ENCODE peak calls at places on chromosomes 7 and 10, in six cellular contexts. One of them, this sample, is unnamed.

GRCh38 chr7:17305387-17306171 is 7.1 kb downstream of the AHR start:
- DNase-seq in activated T-cell treated with anti-CD3 and anti-CD28 coated beads for 1 hour: no peak
- DNase-seq in stimulated activated CD8-positive, alpha-beta memory T cell treated with anti-CD3 and anti-CD28 coated beads, Interleukin-15, amount 100 ng/mL, for 4 hours: no peak
- DNase-seq in fibroblast of pulmonary artery: no peak
- DNase-seq in HTR-8/SVneo: no peak
- DNase-seq in amniotic stem cell: no peak
- DNase-seq in this sample: no peak

GRCh38 chr10:28180654-28181053 is 122.2 kb downstream of the MPP7 start:
- DNase-seq in fibroblast of pulmonary artery: no peak
- DNase-seq in amniotic stem cell: no peak
- DNase-seq in activated T-cell treated with anti-CD3 and anti-CD28 coated beads for 1 hour: no peak
- DNase-seq in HTR-8/SVneo: no peak
- DNase-seq in stimulated activated CD8-positive, alpha-beta memory T cell treated with anti-CD3 and anti-CD28 coated beads, Interleukin-15, amount 100 ng/mL, for 4 hours: peak
- DNase-seq in this sample: no peak

GRCh38 chr7:2274666-2275065 is 32.6 kb downstream of the NUDT1 start:
- DNase-seq in amniotic stem cell: no peak
- DNase-seq in activated T-cell treated with anti-CD3 and anti-CD28 coated beads for 1 hour: no peak
- DNase-seq in fibroblast of pulmonary artery: no peak
- DNase-seq in HTR-8/SVneo: no peak
- DNase-seq in stimulated activated CD8-positive, alpha-beta memory T cell treated with anti-CD3 and anti-CD28 coated beads, Interleukin-15, amount 100 ng/mL, for 4 hours: no peak
- DNase-seq in this sample: no peak

GRCh38 chr10:6665847-6666246 is 85.8 kb upstream of the PRKCQ start:
- DNase-seq in stimulated activated CD8-positive, alpha-beta memory T cell treated with anti-CD3 and anti-CD28 coated beads, Interleukin-15, amount 100 ng/mL, for 4 hours: no peak
- DNase-seq in activated T-cell treated with anti-CD3 and anti-CD28 coated beads for 1 hour: no peak
- DNase-seq in fibroblast of pulmonary artery: no peak
- DNase-seq in HTR-8/SVneo: no peak
- DNase-seq in amniotic stem cell: no peak
- DNase-seq in this sample: no peak

GRCh38 chr7:12207046-12207445 is 4.0 kb upstream of the TMEM106B start:
- DNase-seq in fibroblast of pulmonary artery: no peak
- DNase-seq in HTR-8/SVneo: no peak
- DNase-seq in stimulated activated CD8-positive, alpha-beta memory T cell treated with anti-CD3 and anti-CD28 coated beads, Interleukin-15, amount 100 ng/mL, for 4 hours: no peak
- DNase-seq in activated T-cell treated with anti-CD3 and anti-CD28 coated beads for 1 hour: no peak
- DNase-seq in amniotic stem cell: no peak
- DNase-seq in this sample: peak

GRCh38 chr7:53596230-53596629 is 560.8 kb downstream of the POM121L12 start:
- DNase-seq in amniotic stem cell: no peak
- DNase-seq in stimulated activated CD8-positive, alpha-beta memory T cell treated with anti-CD3 and anti-CD28 coated beads, Interleukin-15, amount 100 ng/mL, for 4 hours: no peak
- DNase-seq in HTR-8/SVneo: no peak
- DNase-seq in fibroblast of pulmonary artery: no peak
- DNase-seq in activated T-cell treated with anti-CD3 and anti-CD28 coated beads for 1 hour: no peak
- DNase-seq in this sample: no peak

GRCh38 chr10:17199351-17199804 is 2.1 kb downstream of the TRDMT1 start:
- DNase-seq in fibroblast of pulmonary artery: peak
- DNase-seq in stimulated activated CD8-positive, alpha-beta memory T cell treated with anti-CD3 and anti-CD28 coated beads, Interleukin-15, amount 100 ng/mL, for 4 hours: no peak
- DNase-seq in HTR-8/SVneo: no peak
- DNase-seq in amniotic stem cell: peak
- DNase-seq in activated T-cell treated with anti-CD3 and anti-CD28 coated beads for 1 hour: no peak
- DNase-seq in this sample: no peak

GRCh38 chr7:143331179-143331825 is 15.4 kb downstream of the CLCN1 start:
- DNase-seq in activated T-cell treated with anti-CD3 and anti-CD28 coated beads for 1 hour: no peak
- DNase-seq in amniotic stem cell: peak
- DNase-seq in fibroblast of pulmonary artery: peak
- DNase-seq in stimulated activated CD8-positive, alpha-beta memory T cell treated with anti-CD3 and anti-CD28 coated beads, Interleukin-15, amount 100 ng/mL, for 4 hours: no peak
- DNase-seq in HTR-8/SVneo: no peak
- DNase-seq in this sample: peak

GRCh38 chr10:12785338-12785934 is 216.1 kb downstream of the CCDC3 start:
- DNase-seq in stimulated activated CD8-positive, alpha-beta memory T cell treated with anti-CD3 and anti-CD28 coated beads, Interleukin-15, amount 100 ng/mL, for 4 hours: no peak
- DNase-seq in activated T-cell treated with anti-CD3 and anti-CD28 coated beads for 1 hour: no peak
- DNase-seq in fibroblast of pulmonary artery: no peak
- DNase-seq in HTR-8/SVneo: no peak
- DNase-seq in amniotic stem cell: no peak
- DNase-seq in this sample: no peak

GRCh38 chr10:109886788-109887155 is 36.5 kb downstream of the XPNPEP1 start:
- DNase-seq in fibroblast of pulmonary artery: no peak
- DNase-seq in activated T-cell treated with anti-CD3 and anti-CD28 coated beads for 1 hour: no peak
- DNase-seq in HTR-8/SVneo: no peak
- DNase-seq in stimulated activated CD8-positive, alpha-beta memory T cell treated with anti-CD3 and anti-CD28 coated beads, Interleukin-15, amount 100 ng/mL, for 4 hours: no peak
- DNase-seq in amniotic stem cell: no peak
- DNase-seq in this sample: no peak

GRCh38 chr10:78861456-78862327 is 207.1 kb upstream of the ZMIZ1 start:
- DNase-seq in stimulated activated CD8-positive, alpha-beta memory T cell treated with anti-CD3 and anti-CD28 coated beads, Interleukin-15, amount 100 ng/mL, for 4 hours: no peak
- DNase-seq in activated T-cell treated with anti-CD3 and anti-CD28 coated beads for 1 hour: no peak
- DNase-seq in HTR-8/SVneo: no peak
- DNase-seq in fibroblast of pulmonary artery: no peak
- DNase-seq in amniotic stem cell: no peak
- DNase-seq in this sample: no peak